ENCODE peak calls at places on chromosomes 12 and 14, in nine cellular contexts. C is heart left ventricle, Y is left colon, D is hippocampal formation, L is SK-N-DZ, S is hepatocyte, Q is T-helper 1 cell, X is H9, R is GM03348. O is an unnamed sample.

GRCh38 chr14:63604626-63605025 is 37.0 kb downstream of the WDR89 start:
- DNase-seq in Y (no peak), Q (no peak), X (no peak), S (no peak), L (no peak), D (no peak), R (no peak), C (no peak), O (no peak)

GRCh38 chr12:46562625-46563228 is 190.2 kb upstream of the SLC38A2 start:
- DNase-seq in S (no peak), C (no peak), Q (no peak), Y (no peak), L (no peak), R (peak; percentile 55), X (no peak), D (no peak), O (no peak)

GRCh38 chr12:104674083-104674482 is 217.3 kb downstream of the CHST11 start:
- DNase-seq in Q (no peak), D (no peak), Y (no peak), S (no peak), L (no peak), R (no peak), C (no peak), X (no peak), O (no peak)

GRCh38 chr14:70822706-70823185 is 13.4 kb upstream of the MAP3K9 start:
- DNase-seq in C (peak; percentile 40), S (peak; percentile 78), Q (no peak), X (peak; percentile 87), R (peak; percentile 77), L (peak; percentile 74), Y (no peak), D (no peak), O (peak; percentile 96)

GRCh38 chr12:131056626-131057025 is 102.9 kb downstream of the ADGRD1 start:
- DNase-seq in S (no peak), D (no peak), Y (no peak), C (no peak), Q (no peak), X (peak; percentile 13), L (no peak), R (no peak), O (no peak)

GRCh38 chr12:52052471-52053186 is 1.4 kb downstream of the NR4A1 start:
- DNase-seq in C (no peak), L (no peak), X (peak; percentile 19), Y (peak; percentile 87), S (peak; percentile 21), R (no peak), D (no peak), Q (no peak), O (peak; percentile 30)

GRCh38 chr14:88541324-88541723 is 13.5 kb downstream of the PTPN21 start:
- DNase-seq in L (no peak), C (no peak), R (no peak), D (no peak), Y (no peak), X (no peak), S (no peak), Q (no peak), O (no peak)

GRCh38 chr14:59483819-59484610 is at the start of the genes JKAMP and L3HYPDH:
- DNase-seq in R (peak; percentile 97), X (peak; percentile 97), S (peak; percentile 99), D (peak; percentile 95), L (peak; percentile 95), C (peak; percentile 98), Q (peak; percentile 97), Y (peak; percentile 97), O (peak; percentile 99)

GRCh38 chr14:103014466-103015319 is 42.7 kb downstream of the CDC42BPB start:
- DNase-seq in S (no peak), C (no peak), R (peak; percentile 79), Q (no peak), L (no peak), D (no peak), X (peak; percentile 34), Y (no peak), O (peak; percentile 44)

GRCh38 chr12:69929125-69929524 is 104.1 kb downstream of the MYRFL start:
- DNase-seq in C (no peak), D (no peak), Q (no peak), L (no peak), R (no peak), S (no peak), X (no peak), Y (no peak), O (no peak)

GRCh38 chr12:56053407-56053893 is 11.7 kb downstream of the RPS26 start:
- DNase-seq in X (no peak), C (no peak), D (no peak), L (no peak), S (no peak), Y (no peak), Q (no peak), R (no peak), O (no peak)

GRCh38 chr14:49946320-49947141 is 53.6 kb downstream of the ARF6 start:
- DNase-seq in C (peak; percentile 25), D (no peak), L (peak; percentile 70), Q (no peak), X (no peak), Y (no peak), R (peak; percentile 73), S (peak; percentile 72), O (no peak)

GRCh38 chr14:80336613-80337106 is 125.4 kb upstream of the DIO2 start:
- DNase-seq in L (no peak), D (no peak), Q (no peak), S (no peak), C (no peak), X (no peak), Y (no peak), R (no peak), O (no peak)

GRCh38 chr12:7129647-7130536 is at the start of gene CLSTN3:
- DNase-seq in Q (peak; percentile 86), X (peak; percentile 96), R (peak; percentile 98), L (peak; percentile 85), D (peak; percentile 67), Y (peak; percentile 88), C (peak; percentile 89), S (peak; percentile 92), O (peak; percentile 93)

GRCh38 chr14:99247091-99247729 is 24.8 kb downstream of the BCL11B start:
- DNase-seq in Q (no peak), X (no peak), S (no peak), D (no peak), R (no peak), C (no peak), Y (no peak), L (no peak), O (peak; percentile 35)

GRCh38 chr12:16458521-16459078 is 111.2 kb downstream of the MGST1 start:
- DNase-seq in R (no peak), L (no peak), Q (no peak), D (no peak), Y (no peak), S (no peak), C (no peak), X (no peak), O (no peak)

GRCh38 chr14:21711360-21711961 is 37.8 kb upstream of the OR4E1 start:
- DNase-seq in R (peak; percentile 62), Y (no peak), Q (no peak), L (peak; percentile 40), X (no peak), D (no peak), S (peak; percentile 68), C (no peak), O (peak; percentile 68)

GRCh38 chr14:27427796-27428195 is 830.0 kb upstream of the NOVA1 start:
- DNase-seq in R (peak; percentile 25), D (no peak), S (no peak), L (no peak), C (no peak), Y (no peak), X (no peak), Q (no peak), O (no peak)

GRCh38 chr14:73633115-73633514 is 11.7 kb upstream of the DNAL1 start:
- DNase-seq in D (no peak), C (no peak), Q (no peak), R (no peak), Y (no peak), L (no peak), S (no peak), X (no peak), O (no peak)

GRCh38 chr12:71846322-71846940 is 6.9 kb downstream of the TBC1D15 start:
- DNase-seq in L (peak; percentile 19), R (peak; percentile 46), Y (no peak), C (no peak), S (peak; percentile 25), Q (no peak), X (no peak), D (no peak), O (peak; percentile 33)

GRCh38 chr12:75725505-75726120 is 214.2 kb upstream of the KRR1 start:
- DNase-seq in X (no peak), C (no peak), Q (no peak), R (peak; percentile 59), S (no peak), D (no peak), L (no peak), Y (no peak), O (no peak)

GRCh38 chr12:21773263-21773741 is 1.2 kb downstream of the KCNJ8 start:
- DNase-seq in R (peak; percentile 5), S (peak; percentile 76), Q (peak; percentile 4), C (peak; percentile 79), X (peak; percentile 93), Y (peak; percentile 31), D (no peak), L (peak; percentile 80), O (peak; percentile 87)

GRCh38 chr12:58529897-58530296 is 390.4 kb downstream of the LRIG3 start:
- DNase-seq in X (no peak), R (peak; percentile 72), C (no peak), D (no peak), Y (no peak), S (peak; percentile 15), L (no peak), Q (no peak), O (no peak)

GRCh38 chr12:26198742-26199141 is 3.4 kb downstream of the SSPN start:
- DNase-seq in R (peak; percentile 77), Q (no peak), L (no peak), D (no peak), C (peak; percentile 68), S (peak; percentile 31), Y (no peak), X (no peak), O (no peak)

GRCh38 chr12:19220861-19221466 is 91.4 kb downstream of the PLEKHA5 start:
- DNase-seq in Q (no peak), C (no peak), S (no peak), Y (no peak), R (peak; percentile 13), X (no peak), L (no peak), D (no peak), O (no peak)

GRCh38 chr12:105226219-105226618 is 9.8 kb downstream of the APPL2 start:
- DNase-seq in D (peak; percentile 66), S (no peak), Q (no peak), C (peak; percentile 69), L (peak; percentile 12), Y (peak; percentile 66), X (no peak), R (peak; percentile 84), O (peak; percentile 9)

GRCh38 chr12:11839093-11839641 is 189.7 kb downstream of the ETV6 start:
- DNase-seq in Q (no peak), R (no peak), X (no peak), Y (peak; percentile 57), L (no peak), D (peak; percentile 14), S (no peak), C (peak; percentile 62), O (no peak)

GRCh38 chr12:124317400-124317799 is 22.5 kb downstream of the RFLNA start:
- DNase-seq in Q (no peak), L (no peak), R (no peak), Y (no peak), C (no peak), X (no peak), D (no peak), S (no peak), O (no peak)

GRCh38 chr12:96091833-96092232 is 56.4 kb upstream of the LTA4H start:
- DNase-seq in Q (no peak), R (no peak), D (no peak), Y (no peak), C (no peak), L (no peak), S (no peak), X (peak; percentile 53), O (peak; percentile 40)